ENCODE peak calls at places on chromosomes 4 and X, in five cellular contexts. X is posterior cingulate gyrus, H is mammary epithelial cell, S is heart right ventricle, G is tibial nerve. F is an unnamed sample.

GRCh38 chrX:54413753-54414152 is 26.5 kb upstream of the TSR2 start:
- DNase-seq in X (no peak), H (no peak), S (no peak), G (no peak), F (no peak)

GRCh38 chrX:70434914-70435586 is 9.6 kb upstream of the DLG3 start:
- DNase-seq in X (no peak), H (no peak), S (peak), G (no peak), F (no peak)

GRCh38 chr4:101125045-101125713 is 222.1 kb downstream of the PPP3CA start:
- DNase-seq in X (no peak), H (no peak), S (no peak), G (no peak), F (no peak)

GRCh38 chrX:30525732-30526131 is 51.8 kb downstream of the TASL start:
- DNase-seq in X (no peak), H (no peak), S (no peak), G (no peak), F (no peak)

GRCh38 chr4:113531572-113531971 is 230.0 kb downstream of the CAMK2D start:
- DNase-seq in X (no peak), H (peak), S (no peak), G (no peak), F (no peak)

GRCh38 chrX:103376979-103377324 is 614 bp downstream of the BEX3 start:
- DNase-seq in X (peak), H (no peak), S (peak), G (no peak), F (no peak)

GRCh38 chrX:72308566-72309296 is 3.0 kb upstream of the CITED1 start:
- DNase-seq in X (peak), H (peak), S (peak), G (peak), F (peak)

GRCh38 chr4:73901031-73901430 is 31.8 kb downstream of the CXCL1 start:
- DNase-seq in X (no peak), H (peak), S (no peak), G (no peak), F (no peak)

GRCh38 chr4:13527192-13527982 is 16.9 kb downstream of the NKX3-2 start:
- DNase-seq in X (no peak), H (no peak), S (no peak), G (no peak), F (no peak)

GRCh38 chrX:47651043-47651905 is 911 bp upstream of the ELK1 start:
- DNase-seq in X (no peak), H (no peak), S (no peak), G (no peak), F (no peak)

GRCh38 chrX:1462596-1463251 is 10.0 kb upstream of the ASMTL start:
- DNase-seq in X (no peak), H (no peak), S (peak), G (no peak), F (no peak)

GRCh38 chr4:35300996-35301774 is 943.1 kb downstream of the ARAP2 start:
- DNase-seq in X (no peak), H (no peak), S (no peak), G (no peak), F (no peak)

GRCh38 chr4:34731045-34731444 is 1513.3 kb downstream of the ARAP2 start:
- DNase-seq in X (no peak), H (no peak), S (no peak), G (no peak), F (no peak)

GRCh38 chr4:141131738-141132688 is 1.3 kb downstream of the RNF150 start:
- DNase-seq in X (no peak), H (peak), S (no peak), G (no peak), F (peak)

GRCh38 chr4:139988863-139989765 is 164.9 kb downstream of the MAML3 start:
- DNase-seq in X (no peak), H (peak), S (peak), G (no peak), F (peak)

GRCh38 chr4:7206856-7207567 is 14.7 kb downstream of the SORCS2 start:
- DNase-seq in X (peak), H (peak), S (peak), G (peak), F (no peak)

GRCh38 chr4:158599150-158599549 is 72.5 kb downstream of the C4orf46 start:
- DNase-seq in X (no peak), H (no peak), S (no peak), G (no peak), F (no peak)

GRCh38 chr4:106497271-106497670 is 128.7 kb upstream of the GIMD1 start:
- DNase-seq in X (no peak), H (no peak), S (no peak), G (no peak), F (no peak)

GRCh38 chr4:29326816-29327215 is 1393.4 kb upstream of the PCDH7 start:
- DNase-seq in X (no peak), H (peak), S (no peak), G (no peak), F (no peak)

GRCh38 chrX:39645059-39645895 is 452.5 kb downstream of the BCOR start:
- DNase-seq in X (no peak), H (peak), S (peak), G (peak), F (peak)

GRCh38 chrX:75546724-75547123 is 23.9 kb upstream of the ZDHHC15 start:
- DNase-seq in X (no peak), H (no peak), S (no peak), G (no peak), F (no peak)

GRCh38 chr4:6618386-6619115 is 21.9 kb upstream of the MRFAP1 start:
- DNase-seq in X (no peak), H (no peak), S (no peak), G (no peak), F (no peak)

GRCh38 chr4:109005523-109005922 is 242.7 kb upstream of the ETNPPL start:
- DNase-seq in X (no peak), H (peak), S (no peak), G (no peak), F (peak)

GRCh38 chr4:86453044-86453501 is 93.2 kb upstream of the MAPK10 start:
- DNase-seq in X (no peak), H (no peak), S (peak), G (no peak), F (no peak)

GRCh38 chrX:1584237-1585011 is 7.0 kb upstream of the AKAP17A start:
- DNase-seq in X (no peak), H (no peak), S (no peak), G (no peak), F (no peak)

GRCh38 chr4:42709392-42710065 is 52.6 kb upstream of the ATP8A1 start:
- DNase-seq in X (no peak), H (no peak), S (no peak), G (no peak), F (no peak)